ENCODE peak calls at places on chromosomes 11 and 22, in six cellular contexts. B is A549, P is HepG2, T is endothelial cell of umbilical vein, W is K562, Z is GM12878. H is an unnamed sample.

GRCh38 chr11:78575478-78575877 is 814 bp upstream of the NARS2 start:
- DNase-seq in B (no peak), P (no peak), T (no peak), W (no peak), Z (no peak), H (no peak)

GRCh38 chr11:112113539-112114457 is 27.1 kb downstream of the SDHD start:
- DNase-seq in B (peak), P (peak), T (peak), W (peak), Z (no peak), H (peak)

GRCh38 chr22:43592470-43592869 is 180.7 kb downstream of the MPPED1 start:
- DNase-seq in B (peak), P (no peak), T (no peak), W (peak), Z (no peak), H (no peak)

GRCh38 chr11:109036011-109036410 is 371.1 kb downstream of the DDX10 start:
- DNase-seq in B (no peak), P (no peak), T (no peak), W (no peak), Z (no peak), H (no peak)

GRCh38 chr22:28547132-28547842 is 132.4 kb downstream of the TTC28 start:
- DNase-seq in B (peak), P (no peak), T (no peak), W (no peak), Z (no peak), H (no peak)

GRCh38 chr11:35045219-35045819 is 93.7 kb upstream of the CD44 start:
- DNase-seq in B (no peak), P (peak), T (no peak), W (no peak), Z (no peak), H (no peak)

GRCh38 chr11:13962562-13963168 is at the start of gene SPON1:
- DNase-seq in B (no peak), P (no peak), T (peak), W (no peak), Z (no peak), H (no peak)

GRCh38 chr11:61447601-61448551 is 18.0 kb downstream of the SDHAF2 start:
- DNase-seq in B (no peak), P (no peak), T (no peak), W (no peak), Z (no peak), H (no peak)

GRCh38 chr11:78801161-78801884 is 226.7 kb upstream of the NARS2 start:
- DNase-seq in B (peak), P (no peak), T (peak), W (no peak), Z (no peak), H (peak)

GRCh38 chr11:72609045-72609444 is 65.2 kb downstream of the PDE2A start:
- DNase-seq in B (peak), P (no peak), T (peak), W (peak), Z (no peak), H (peak)

GRCh38 chr22:46461566-46462180 is 75.7 kb downstream of the CELSR1 start:
- DNase-seq in B (no peak), P (no peak), T (no peak), W (no peak), Z (no peak), H (no peak)

GRCh38 chr11:9748361-9748970 is 84.6 kb downstream of the SWAP70 start:
- DNase-seq in B (peak), P (peak), T (peak), W (peak), Z (peak), H (peak)

DNA sequence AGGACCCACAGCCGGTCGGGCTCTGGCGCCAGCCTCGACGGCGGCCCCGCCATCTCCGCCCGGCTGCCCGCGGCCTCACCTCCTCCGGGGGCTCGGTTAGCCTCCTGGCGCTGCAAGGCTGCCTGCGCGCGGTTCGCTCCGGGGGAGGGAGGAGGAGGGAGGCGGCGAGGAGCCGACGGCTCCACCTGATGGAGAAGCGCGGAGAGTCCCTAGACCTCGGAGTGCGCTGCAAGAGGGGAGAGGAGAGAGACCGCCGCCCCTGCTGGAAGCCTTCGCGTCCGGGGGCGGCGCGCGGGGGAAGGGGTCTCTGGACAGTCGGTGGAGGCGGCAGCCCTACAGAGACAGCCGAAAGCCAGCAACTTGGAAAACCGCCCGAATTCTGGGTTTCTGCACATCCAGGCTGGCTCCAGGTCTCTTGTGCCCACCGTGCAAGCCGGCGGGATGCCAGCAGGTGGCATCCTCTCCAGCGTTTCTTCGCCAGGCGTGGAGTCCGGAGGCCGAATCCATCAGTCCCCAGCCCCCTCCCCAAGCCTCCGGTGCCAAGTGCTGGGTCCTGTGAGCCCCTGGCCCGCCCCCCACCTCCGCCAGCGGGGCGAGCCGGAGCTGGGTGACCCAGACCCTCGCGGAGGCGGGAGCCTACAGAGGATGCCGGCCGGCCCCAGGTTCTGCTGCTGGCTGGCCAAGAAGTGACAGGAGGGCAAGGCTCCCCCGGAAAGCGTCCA is 2.9 kb upstream of the KIRREL3 start:
- DNase-seq in B (peak), P (no peak), T (no peak), W (peak), Z (no peak), H (peak)
- TF ChIP-seq CTCF in B (peak), P (peak), T (no peak), W (no peak), Z (peak), H (peak)

GRCh38 chr11:125535585-125535984 is 33.7 kb upstream of the EI24 start:
- DNase-seq in B (no peak), P (no peak), T (no peak), W (no peak), Z (no peak), H (no peak)

DNA sequence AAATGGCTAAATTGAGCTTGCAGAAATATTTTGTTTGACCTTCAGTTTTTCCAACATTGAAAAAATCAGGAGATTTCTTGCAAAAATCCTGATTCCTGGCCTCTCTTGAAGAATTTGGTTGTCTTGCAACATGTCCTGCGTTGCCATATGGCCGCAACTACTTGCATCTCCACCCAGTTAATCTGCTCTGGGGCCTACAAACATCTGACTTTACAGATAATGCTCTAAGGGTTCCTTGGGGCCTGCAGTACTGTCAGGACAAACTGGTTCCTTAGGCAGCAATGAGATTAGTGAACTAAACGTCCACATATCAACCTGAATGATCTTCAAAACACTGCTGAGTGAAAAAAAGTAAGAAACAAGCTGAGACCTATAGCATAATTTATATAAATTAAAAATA is 36.6 kb upstream of the FEZ1 start:
- DNase-seq in B (no peak), P (no peak), T (no peak), W (peak), Z (no peak), H (no peak)
- TF ChIP-seq MYC in B (no peak), P (no peak), T (no peak), W (peak), Z (no peak), H (no peak)

GRCh38 chr11:16110862-16111261 is 245.5 kb downstream of the SOX6 start:
- DNase-seq in B (no peak), P (no peak), T (no peak), W (no peak), Z (no peak), H (no peak)

GRCh38 chr11:16114451-16114850 is 241.9 kb downstream of the SOX6 start:
- DNase-seq in B (no peak), P (no peak), T (no peak), W (no peak), Z (no peak), H (no peak)

GRCh38 chr11:16114978-16115871 is 241.1 kb downstream of the SOX6 start:
- DNase-seq in B (no peak), P (peak), T (no peak), W (no peak), Z (no peak), H (no peak)

DNA sequence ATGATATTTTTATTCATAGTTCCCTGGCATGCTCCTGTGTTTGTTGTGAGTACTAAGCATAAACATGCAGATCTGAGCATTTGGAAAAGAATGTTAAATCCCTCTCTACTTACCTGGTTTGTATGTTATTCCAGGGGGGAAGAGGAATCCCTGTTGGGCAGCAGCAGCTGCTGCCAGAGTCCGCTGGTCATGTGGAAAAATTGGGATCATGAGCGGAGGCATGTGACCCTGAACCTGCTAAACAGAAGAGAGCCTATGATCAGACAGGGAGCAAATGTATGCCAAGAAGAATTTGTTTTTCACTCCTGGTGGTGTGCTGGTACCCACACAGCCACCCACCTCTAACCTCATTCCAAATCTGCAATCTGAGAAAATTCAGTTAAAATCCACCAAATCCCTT is 244.7 kb downstream of the SOX6 start:
- DNase-seq in B (no peak), P (no peak), T (no peak), W (no peak), Z (no peak), H (no peak)
- H3K4me3 ChIP-seq in B (no peak), P (no peak), T (no peak), W (no peak), Z (no peak), H (no peak)

GRCh38 chr11:132161538-132161937 is 791.1 kb downstream of the NTM start:
- DNase-seq in B (no peak), P (no peak), T (no peak), W (no peak), Z (no peak), H (no peak)

GRCh38 chr11:132158696-132159095 is 788.3 kb downstream of the NTM start:
- DNase-seq in B (no peak), P (no peak), T (no peak), W (no peak), Z (no peak), H (no peak)

DNA sequence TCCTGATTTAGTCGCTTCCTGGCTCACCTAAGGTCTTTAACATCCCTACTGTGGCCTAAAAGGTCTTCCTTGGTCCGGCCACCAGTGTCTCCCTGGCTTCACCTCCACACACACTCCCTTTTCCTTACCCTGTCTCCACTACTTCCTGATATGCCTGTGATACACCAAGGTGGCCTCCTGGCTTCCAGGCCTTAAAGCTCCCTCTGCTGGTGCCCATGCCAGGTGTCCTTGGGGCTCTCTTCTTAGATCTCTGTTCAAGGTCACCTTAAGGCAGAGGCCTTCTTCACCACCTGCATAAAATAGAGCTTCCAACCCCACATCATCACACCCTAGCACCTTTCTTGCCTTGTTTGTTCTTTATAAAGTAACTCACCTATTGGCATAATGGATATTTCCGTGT is 787.7 kb downstream of the NTM start:
- DNase-seq in B (peak), P (no peak), T (peak), W (no peak), Z (no peak), H (peak)
- TF ChIP-seq CTCF in B (no peak), P (peak), T (peak), W (no peak), Z (peak), H (peak)

DNA sequence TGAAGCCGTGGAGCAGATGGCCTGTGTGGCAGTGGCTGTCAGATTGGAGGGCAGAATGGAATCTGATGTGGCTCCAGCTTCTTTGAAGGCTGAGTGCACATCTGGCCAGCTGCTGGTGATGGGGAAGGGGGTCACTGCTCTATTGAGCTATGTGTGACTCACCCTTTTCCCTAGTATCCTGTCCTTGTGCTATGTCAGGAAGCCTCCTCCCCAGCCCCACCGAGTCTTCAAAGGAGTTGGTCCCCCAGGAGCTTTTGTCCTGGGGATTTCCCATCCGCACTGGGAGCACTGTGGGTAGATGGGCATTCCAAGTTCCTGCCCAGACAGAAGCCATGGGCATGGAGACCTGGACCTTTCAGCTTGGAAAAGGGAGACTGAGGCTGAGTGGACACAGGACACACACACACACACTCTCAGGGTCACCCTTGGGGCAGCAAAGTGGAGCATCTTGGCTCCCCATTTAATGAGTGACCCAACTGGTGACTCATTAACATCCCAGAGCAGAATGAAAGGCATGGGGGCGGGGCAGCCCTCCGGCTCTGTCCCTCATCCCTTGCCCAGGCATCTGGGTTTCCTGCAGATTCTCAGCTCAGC is 3.3 kb downstream of the SERPINH1 start:
- DNase-seq in B (peak), P (peak), T (peak), W (no peak), Z (no peak), H (no peak)
- TF ChIP-seq MYC in B (no peak), P (no peak), T (no peak), W (no peak), Z (no peak), H (no peak)

GRCh38 chr11:128737704-128738103 is 43.8 kb downstream of the FLI1 start:
- DNase-seq in B (no peak), P (no peak), T (no peak), W (no peak), Z (no peak), H (peak)

GRCh38 chr11:128741511-128741910 is 47.6 kb downstream of the FLI1 start:
- DNase-seq in B (no peak), P (no peak), T (no peak), W (no peak), Z (no peak), H (no peak)

GRCh38 chr11:128739589-128739988 is 45.7 kb downstream of the FLI1 start:
- DNase-seq in B (no peak), P (no peak), T (no peak), W (no peak), Z (no peak), H (no peak)

GRCh38 chr11:128735935-128736610 is 42.2 kb downstream of the FLI1 start:
- DNase-seq in B (no peak), P (no peak), T (no peak), W (no peak), Z (no peak), H (peak)

GRCh38 chr11:128738942-128739341 is 45.1 kb downstream of the FLI1 start:
- DNase-seq in B (no peak), P (no peak), T (no peak), W (no peak), Z (no peak), H (peak)
- H3K4me3 ChIP-seq in B (no peak), P (no peak), T (no peak), W (no peak), Z (no peak), H (no peak)

GRCh38 chr22:45007247-45007945 is 2.4 kb downstream of the PHF21B start:
- DNase-seq in B (peak), P (no peak), T (no peak), W (peak), Z (no peak), H (peak)
- TF ChIP-seq CTCF in B (no peak), P (no peak), T (no peak), W (no peak), Z (no peak), H (no peak)

GRCh38 chr11:67367836-67368227 is 5.6 kb downstream of the CLCF1 start:
- DNase-seq in B (no peak), P (no peak), T (no peak), W (no peak), Z (no peak), H (no peak)
- TF ChIP-seq MYC in B (no peak), P (no peak), T (no peak), W (no peak), Z (no peak), H (no peak)

GRCh38 chr11:121453589-121454299 is 977 bp upstream of the SORL1-AS1 start:
- DNase-seq in B (no peak), P (peak), T (no peak), W (no peak), Z (no peak), H (no peak)

GRCh38 chr11:121450424-121450823 is 1.7 kb upstream of the SORL1 start:
- DNase-seq in B (no peak), P (no peak), T (no peak), W (no peak), Z (no peak), H (peak)

GRCh38 chr11:121451178-121451981 is 734 bp upstream of the SORL1 start:
- DNase-seq in B (no peak), P (peak), T (no peak), W (no peak), Z (no peak), H (peak)

GRCh38 chr11:121452609-121453150 is at the start of gene SORL1-AS1:
- DNase-seq in B (peak), P (no peak), T (no peak), W (no peak), Z (no peak), H (peak)

GRCh38 chr11:121451982-121452608 is at the start of gene SORL1:
- DNase-seq in B (peak), P (peak), T (peak), W (peak), Z (no peak), H (peak)
- H3K4me3 ChIP-seq in B (peak), P (peak), T (peak), W (peak), Z (peak), H (peak)